ENCODE peak calls at places on chromosomes 1 and 21, in seven cellular contexts. J is HFFc6; M is GM12865; L is nephron progenitor cell; W is CD4-positive, alpha-beta T cell; I is tibial nerve; R is suprapubic skin. Q is an unnamed sample.

GRCh38 chr1:8429549-8430105 is 111.7 kb downstream of the SLC45A1 start:
- DNase-seq in R (no peak), L (no peak), W (no peak), J (no peak), I (no peak), M (no peak), Q (no peak)

GRCh38 chr1:115537415-115537814 is 104.4 kb upstream of the VANGL1 start:
- DNase-seq in M (no peak), W (no peak), I (no peak), J (no peak), R (no peak), L (no peak), Q (no peak)

GRCh38 chr1:47725732-47726495 is 271.3 kb downstream of the TRABD2B start:
- DNase-seq in R (peak), W (peak), L (peak), M (peak), I (peak), J (peak), Q (no peak)

GRCh38 chr1:151944110-151944858 is 35.0 kb upstream of the THEM4 start:
- DNase-seq in I (no peak), R (peak), M (no peak), W (no peak), L (no peak), J (no peak), Q (no peak)

GRCh38 chr1:58884706-58885661 is 101.1 kb upstream of the JUN start:
- DNase-seq in L (no peak), I (no peak), R (no peak), W (no peak), M (no peak), J (no peak), Q (no peak)

GRCh38 chr1:232473319-232473718 is 156.6 kb downstream of the SIPA1L2 start:
- DNase-seq in I (no peak), W (no peak), M (no peak), R (no peak), J (no peak), L (no peak), Q (no peak)

GRCh38 chr1:168179411-168180147 is 817 bp downstream of the TIPRL start:
- DNase-seq in L (peak), J (peak), I (no peak), R (no peak), W (no peak), M (peak), Q (no peak)

GRCh38 chr1:84581648-84582047 is 7.4 kb upstream of the CTBS start:
- DNase-seq in R (no peak), W (no peak), J (no peak), L (no peak), I (no peak), M (no peak), Q (no peak)

GRCh38 chr1:108669679-108670078 is 8.8 kb upstream of the HENMT1 start:
- DNase-seq in J (no peak), L (no peak), W (no peak), R (no peak), I (no peak), M (no peak), Q (no peak)

GRCh38 chr1:243256590-243256989 is 749 bp downstream of the SDCCAG8 start:
- DNase-seq in I (no peak), J (no peak), W (no peak), L (no peak), M (no peak), R (no peak), Q (no peak)

GRCh38 chr21:33421713-33422393 is 18.6 kb downstream of the IFNGR2 start:
- DNase-seq in M (no peak), W (no peak), J (no peak), L (no peak), I (no peak), R (no peak), Q (no peak)
- TF ChIP-seq CTCF in M (no peak), W (no peak), J (no peak), L (no peak), I (no peak), R (no peak), Q (no peak)

DNA sequence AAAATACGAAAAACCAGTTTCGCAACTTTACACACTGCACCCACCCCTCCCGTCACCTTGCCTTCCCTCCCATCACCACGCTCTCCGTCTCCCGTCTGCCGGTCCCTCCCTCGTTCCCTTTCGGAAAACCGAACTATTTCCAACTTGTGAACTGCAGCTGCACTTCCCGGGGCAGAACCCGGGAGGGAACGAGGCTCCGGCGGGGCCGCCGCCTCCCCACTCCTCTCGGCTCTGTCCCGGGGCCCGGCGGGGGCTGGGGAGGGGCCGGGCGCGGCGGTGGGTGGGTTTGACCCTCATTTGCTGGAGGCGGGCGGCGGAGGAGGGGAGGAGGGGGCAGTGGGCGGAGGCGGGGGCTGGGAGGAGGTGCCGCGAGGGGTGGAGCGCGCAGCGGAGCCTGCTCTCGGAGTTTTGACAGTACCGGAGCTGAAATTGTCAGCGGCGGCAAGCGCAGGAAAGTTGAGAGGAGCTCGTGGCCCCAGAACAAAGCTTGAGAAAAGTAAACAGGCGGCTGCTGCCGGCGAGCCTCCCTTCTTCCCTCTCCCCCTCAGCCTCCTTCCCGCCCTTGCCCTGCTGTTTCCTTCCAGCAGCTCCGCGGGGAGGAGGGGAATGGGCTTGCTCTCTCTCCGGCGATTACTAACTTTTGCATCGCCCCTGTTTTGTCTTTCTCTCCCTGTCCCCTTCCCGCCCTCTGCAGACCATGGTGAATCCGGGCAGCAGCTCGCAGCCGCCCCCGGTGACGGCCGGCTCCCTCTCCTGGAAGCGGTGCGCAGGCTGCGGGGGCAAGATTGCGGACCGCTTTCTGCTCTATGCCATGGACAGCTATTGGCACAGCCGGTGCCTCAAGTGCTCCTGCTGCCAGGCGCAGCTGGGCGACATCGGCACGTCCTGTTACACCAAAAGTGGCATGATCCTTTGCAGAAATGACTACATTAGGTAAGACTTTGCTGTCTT is 2.9 kb downstream of the LMO4 start:
- DNase-seq in W (peak), J (peak), M (peak), I (peak), R (peak), L (peak), Q (peak)
- TF ChIP-seq CTCF in W (no peak), J (peak), M (no peak), I (no peak), R (no peak), L (no peak), Q (peak)

GRCh38 chr1:41020654-41021053 is 871 bp downstream of the SLFNL1 start:
- DNase-seq in W (no peak), R (no peak), M (no peak), L (no peak), J (no peak), I (no peak), Q (no peak)

GRCh38 chr1:41023279-41023990 is 1.9 kb upstream of the SLFNL1 start:
- DNase-seq in W (no peak), R (no peak), L (no peak), J (peak), M (no peak), I (no peak), Q (no peak)

GRCh38 chr1:41020109-41020576 is 1.4 kb downstream of the SLFNL1 start:
- DNase-seq in J (no peak), R (no peak), I (no peak), M (no peak), L (no peak), W (no peak), Q (no peak)

GRCh38 chr1:41022424-41022823 is 899 bp upstream of the SLFNL1 start:
- DNase-seq in J (no peak), L (no peak), I (no peak), M (no peak), W (no peak), R (no peak), Q (no peak)

GRCh38 chr1:41021526-41022308 is at the start of gene SLFNL1:
- DNase-seq in M (no peak), J (peak), W (no peak), I (no peak), L (peak), R (peak), Q (no peak)
- TF ChIP-seq CTCF in M (no peak), J (no peak), W (no peak), I (no peak), L (no peak), R (no peak), Q (no peak)

DNA sequence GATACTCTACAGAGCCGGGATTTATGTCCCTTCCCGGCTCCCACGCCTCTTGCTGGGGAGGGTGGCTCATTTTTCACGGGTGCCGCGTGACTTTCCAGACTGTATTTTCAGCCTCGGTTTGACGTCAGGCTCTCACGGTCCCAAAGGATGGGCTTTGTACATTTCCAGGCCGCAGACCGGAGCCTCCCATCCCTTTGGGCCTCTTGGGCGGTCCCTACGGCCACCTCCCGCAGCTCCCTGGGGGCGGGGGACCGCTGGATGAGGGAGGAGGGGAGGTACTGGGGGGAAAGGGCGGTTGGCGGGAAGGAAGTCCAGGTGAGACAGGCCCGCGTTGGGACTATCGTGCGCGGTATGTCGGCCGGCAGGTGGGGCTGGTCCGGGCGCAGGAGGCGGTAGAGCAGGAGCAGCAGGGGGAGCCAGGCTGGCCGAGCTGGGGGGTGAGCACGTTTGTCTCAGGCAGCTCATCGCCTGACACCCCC is 17.9 kb downstream of the UBL4B start:
- DNase-seq in W (no peak), I (no peak), R (no peak), J (no peak), L (peak), M (no peak), Q (no peak)
- TF ChIP-seq CTCF in W (no peak), I (no peak), R (peak), J (peak), L (no peak), M (no peak), Q (no peak)

GRCh38 chr1:147842578-147842977 is 60.0 kb upstream of the GJA8 start:
- DNase-seq in I (no peak), M (no peak), W (no peak), L (no peak), R (no peak), J (no peak), Q (no peak)
- TF ChIP-seq CTCF in I (no peak), M (no peak), W (no peak), L (no peak), R (no peak), J (no peak), Q (no peak)

GRCh38 chr1:109877320-109877771 is 33.3 kb upstream of the CSF1 start:
- DNase-seq in W (no peak), L (peak), M (no peak), I (peak), R (peak), J (peak), Q (peak)
- TF ChIP-seq CTCF in W (no peak), L (no peak), M (no peak), I (no peak), R (peak), J (peak), Q (peak)